ENCODE peak calls at places on chromosomes 7 and 10, in six cellular contexts. A, B, J, L, O and H are unnamed samples.
A peak's percentile ranks its signal among the peaks of the same experiment; 100 is the strongest.

GRCh38 chr7:109351493-109351892 is 781.8 kb downstream of the DNAJB9 start:
- DNase-seq in B (no peak), J (no peak), O (no peak), L (no peak), A (no peak), H (no peak)

GRCh38 chr7:16933296-16934248 is 51.8 kb upstream of the AGR3 start:
- DNase-seq in L (no peak), O (peak; percentile 12), A (no peak), J (no peak), B (no peak), H (no peak)

GRCh38 chr7:2621061-2621828 is 10.5 kb upstream of the TTYH3 start:
- DNase-seq in A (no peak), O (peak; percentile 43), L (peak; percentile 72), B (no peak), J (peak; percentile 75), H (no peak)

GRCh38 chr7:140623995-140624902 is 16.4 kb downstream of the DENND2A start:
- DNase-seq in O (no peak), L (no peak), A (no peak), J (no peak), B (no peak), H (no peak)

GRCh38 chr7:159061674-159062212 is 82.9 kb downstream of the VIPR2 start:
- DNase-seq in J (no peak), A (peak; percentile 80), L (peak; percentile 47), B (no peak), O (no peak), H (no peak)

GRCh38 chr7:25886387-25887240 is 265.4 kb upstream of the NFE2L3 start:
- DNase-seq in L (no peak), J (no peak), B (no peak), A (no peak), O (no peak), H (no peak)

GRCh38 chr7:129841465-129841864 is 111.3 kb downstream of the UBE2H start:
- DNase-seq in J (no peak), O (no peak), A (no peak), B (no peak), L (no peak), H (no peak)

GRCh38 chr7:2116903-2117680 is 115.7 kb downstream of the MAD1L1 start:
- DNase-seq in B (no peak), L (no peak), J (peak; percentile 72), A (no peak), O (peak; percentile 85), H (no peak)

GRCh38 chr10:72663971-72664370 is 28.0 kb upstream of the MCU start:
- DNase-seq in A (no peak), J (no peak), O (no peak), B (no peak), L (no peak), H (no peak)

GRCh38 chr10:34649385-34649784 is 165.7 kb downstream of the PARD3 start:
- DNase-seq in O (no peak), L (no peak), A (no peak), B (no peak), J (no peak), H (no peak)

GRCh38 chr7:40306596-40306995 is 171.8 kb downstream of the SUGCT start:
- DNase-seq in A (no peak), L (no peak), J (no peak), B (no peak), O (no peak), H (no peak)

GRCh38 chr10:70255329-70256299 is 22.4 kb upstream of the PPA1 start:
- DNase-seq in B (no peak), O (peak; percentile 41), A (no peak), L (no peak), J (no peak), H (no peak)

GRCh38 chr10:45000138-45000763 is 472 bp upstream of the ZNF22 start:
- DNase-seq in B (no peak), O (no peak), J (peak; percentile 89), L (no peak), A (peak; percentile 90), H (no peak)

GRCh38 chr7:30285531-30286284 is 1.3 kb downstream of the ZNRF2 start:
- DNase-seq in O (peak; percentile 18), J (peak; percentile 20), A (peak; percentile 83), B (no peak), L (peak; percentile 53), H (peak; percentile 3)

GRCh38 chr7:1052031-1052818 is 7.9 kb downstream of the GPR146 start:
- DNase-seq in J (peak; percentile 48), L (no peak), O (peak; percentile 33), B (no peak), A (no peak), H (no peak)

GRCh38 chr10:29784175-29784773 is 149.5 kb upstream of the SVIL start:
- DNase-seq in B (peak; percentile 16), L (no peak), O (no peak), A (no peak), J (no peak), H (no peak)

GRCh38 chr7:79868010-79868409 is 266.6 kb upstream of the GNAI1 start:
- DNase-seq in O (no peak), J (no peak), B (no peak), A (no peak), L (no peak), H (no peak)

GRCh38 chr7:5217396-5217795 is 27.4 kb downstream of the WIPI2 start:
- DNase-seq in A (no peak), L (no peak), J (no peak), B (no peak), O (no peak), H (no peak)

GRCh38 chr10:50381637-50382036 is 130.3 kb upstream of the ASAH2 start:
- DNase-seq in O (no peak), L (no peak), B (no peak), A (no peak), J (no peak), H (no peak)

GRCh38 chr10:132497788-132498561 is 39.6 kb upstream of the INPP5A start:
- DNase-seq in A (peak; percentile 56), B (no peak), O (no peak), L (no peak), J (no peak), H (no peak)

GRCh38 chr10:72006026-72006425 is 41.8 kb downstream of the CHST3 start:
- DNase-seq in J (no peak), A (no peak), L (no peak), B (no peak), O (no peak), H (no peak)

GRCh38 chr7:127391591-127392181 is 822 bp downstream of the ZNF800 start:
- DNase-seq in A (no peak), B (peak; percentile 35), O (no peak), J (no peak), L (peak; percentile 56), H (peak; percentile 22)

GRCh38 chr10:50622497-50623298 is 1.1 kb downstream of the SGMS1 start:
- DNase-seq in B (peak; percentile 18), O (no peak), J (peak; percentile 34), A (peak; percentile 84), L (peak; percentile 67), H (peak; percentile 33)

GRCh38 chr10:20817116-20817515 is 80.0 kb downstream of the NEBL start:
- DNase-seq in J (no peak), O (no peak), L (no peak), A (no peak), B (no peak), H (no peak)

GRCh38 chr10:63410633-63411032 is 55.1 kb downstream of the JMJD1C start:
- DNase-seq in J (no peak), L (no peak), A (no peak), B (no peak), O (no peak), H (no peak)

GRCh38 chr7:40656349-40656748 is 521.5 kb downstream of the SUGCT start:
- DNase-seq in J (no peak), O (no peak), B (no peak), L (no peak), A (no peak), H (no peak)

GRCh38 chr7:137591444-137591843 is 247.9 kb upstream of the PTN start:
- DNase-seq in O (no peak), J (no peak), L (peak; percentile 45), B (no peak), A (no peak), H (no peak)

GRCh38 chr10:19634163-19634562 is 182.1 kb upstream of the PLXDC2 start:
- DNase-seq in L (no peak), J (no peak), B (no peak), A (no peak), O (no peak), H (no peak)

GRCh38 chr7:93374345-93374940 is 142.3 kb downstream of the VPS50 start:
- DNase-seq in L (peak; percentile 55), A (no peak), O (no peak), B (peak; percentile 27), J (no peak), H (no peak)

GRCh38 chr10:72297281-72297967 is 23.7 kb downstream of the DDIT4 start:
- DNase-seq in J (peak; percentile 84), B (no peak), A (peak; percentile 95), L (no peak), O (peak; percentile 65), H (peak; percentile 82)

GRCh38 chr7:56218510-56218909 is 102.3 kb upstream of the NUPR2 start:
- DNase-seq in A (no peak), B (no peak), L (no peak), J (no peak), O (no peak), H (no peak)

GRCh38 chr7:74068378-74069085 is 15.1 kb upstream of the LIMK1 start:
- DNase-seq in B (no peak), L (no peak), O (no peak), J (no peak), A (peak; percentile 76), H (no peak)

GRCh38 chr10:95445837-95446347 is 115.3 kb downstream of the SORBS1 start:
- DNase-seq in L (peak; percentile 78), B (peak; percentile 90), O (peak; percentile 41), A (peak; percentile 85), J (peak; percentile 24), H (no peak)

GRCh38 chr7:2281556-2281955 is 32.7 kb downstream of the SNX8 start:
- DNase-seq in L (no peak), J (peak; percentile 22), A (no peak), B (no peak), O (no peak), H (no peak)

GRCh38 chr10:125672884-125673283 is 10.1 kb downstream of the TEX36 start:
- DNase-seq in A (no peak), O (no peak), J (no peak), B (no peak), L (no peak), H (no peak)

GRCh38 chr10:129500617-129501339 is 33.7 kb downstream of the MGMT start:
- DNase-seq in J (no peak), L (no peak), A (no peak), O (no peak), B (no peak), H (no peak)